ENCODE peak calls at places on chromosomes 12 and 14, in four cellular contexts. W is A549, Z is T-helper 17 cell, Q is hippocampal formation. B is an unnamed sample.

GRCh38 chr14:74302160-74302628 is 540 bp downstream of the ABCD4 start:
- DNase-seq in W (peak; percentile 51), Z (no peak), Q (peak; percentile 64), B (no peak)

GRCh38 chr12:95551305-95551704 is at the start of gene USP44:
- DNase-seq in Z (no peak), W (no peak), Q (no peak), B (no peak)

GRCh38 chr12:68175566-68176033 is 16.1 kb upstream of the IFNG start:
- DNase-seq in W (no peak), Z (peak; percentile 53), Q (no peak), B (no peak)

GRCh38 chr14:22549981-22550670 is 38.9 kb downstream of the DAD1 start:
- DNase-seq in Z (no peak), W (no peak), Q (no peak), B (no peak)

GRCh38 chr12:12191008-12191407 is 75.8 kb downstream of the LRP6 start:
- DNase-seq in Z (no peak), Q (no peak), W (no peak), B (no peak)

GRCh38 chr12:131511391-131511802 is 199.5 kb upstream of the SFSWAP start:
- DNase-seq in Q (no peak), Z (no peak), W (peak; percentile 14), B (peak; percentile 3)

GRCh38 chr12:114933428-114934160 is 249.6 kb upstream of the TBX3 start:
- DNase-seq in W (peak; percentile 94), Z (no peak), Q (no peak), B (peak; percentile 73)

GRCh38 chr12:75196865-75197264 is 12.8 kb downstream of the KCNC2 start:
- DNase-seq in Q (no peak), Z (no peak), W (peak; percentile 6), B (no peak)

GRCh38 chr14:69543341-69544249 is 31.1 kb downstream of the CCDC177 start:
- DNase-seq in Z (no peak), Q (peak; percentile 20), W (peak; percentile 80), B (peak; percentile 48)

B was measured in HCT116.